ENCODE peak calls at places on chromosomes 6 and 20, in eight cellular contexts. A is right cardiac atrium; D is cardiac muscle cell; X is tibial artery; K is naive thymus-derived CD4-positive, alpha-beta T cell; S is CD4-positive, CD25-positive, alpha-beta regulatory T cell; J is SJSA1; Y is GM23338. Q is an unnamed sample. For H3K4me1 and H3K27me3, the result is how much of the 10 kb centered on the place peaks cover.

GRCh38 chr20:40499416-40499815 is 189.6 kb downstream of the MAFB start:
- DNase-seq in A (no peak), D (no peak), X (no peak), K (no peak), S (no peak), J (no peak), Y (no peak), Q (no peak)

GRCh38 chr6:111712398-111712797 is 106.7 kb upstream of the TRAF3IP2 start:
- DNase-seq in A (no peak), D (peak), X (no peak), K (peak), S (no peak), J (peak), Y (no peak), Q (peak)

GRCh38 chr6:119587537-119587936 is 238.0 kb upstream of the MAN1A1 start:
- DNase-seq in A (no peak), D (no peak), X (no peak), K (no peak), S (no peak), J (no peak), Y (peak), Q (peak)

GRCh38 chr20:4809707-4810106 is 88.0 kb downstream of the PRND start:
- DNase-seq in A (no peak), D (no peak), X (no peak), K (peak), S (no peak), J (no peak), Y (no peak), Q (no peak)

GRCh38 chr6:7419065-7419464 is 29.5 kb downstream of the RIOK1 start:
- DNase-seq in A (no peak), D (no peak), X (no peak), K (no peak), S (no peak), J (no peak), Y (no peak), Q (no peak)

GRCh38 chr20:48686238-48687096 is 141.3 kb downstream of the PREX1 start:
- DNase-seq in A (peak), D (no peak), X (peak), K (no peak), S (no peak), J (no peak), Y (no peak), Q (no peak)

GRCh38 chr20:37880726-37881591 is 22.0 kb upstream of the VSTM2L start:
- DNase-seq in A (peak), D (peak), X (no peak), K (no peak), S (no peak), J (no peak), Y (no peak), Q (no peak)

GRCh38 chr20:63682384-63683139 is 13.9 kb upstream of the TNFRSF6B start:
- DNase-seq in A (peak), D (no peak), X (peak), K (no peak), S (no peak), J (peak), Y (no peak), Q (peak)

GRCh38 chr20:18614244-18614643 is 26.4 kb downstream of the DTD1 start:
- DNase-seq in A (no peak), D (no peak), X (no peak), K (no peak), S (no peak), J (no peak), Y (no peak), Q (no peak)

GRCh38 chr6:103113416-103113815 is 1719.9 kb downstream of the GRIK2 start:
- DNase-seq in A (no peak), D (no peak), X (no peak), K (no peak), S (no peak), J (no peak), Y (no peak), Q (peak)

GRCh38 chr6:53441761-53442160 is 93.0 kb upstream of the ELOVL5 start:
- DNase-seq in A (no peak), D (no peak), X (no peak), K (no peak), S (no peak), J (no peak), Y (no peak), Q (no peak)

GRCh38 chr20:7696311-7696710 is 243.9 kb downstream of the HAO1 start:
- DNase-seq in A (no peak), D (no peak), X (no peak), K (no peak), S (no peak), J (no peak), Y (no peak), Q (peak)

GRCh38 chr6:71544028-71544427 is 255.4 kb downstream of the OGFRL1 start:
- DNase-seq in A (no peak), D (no peak), X (no peak), K (no peak), S (no peak), J (peak), Y (peak), Q (no peak)

GRCh38 chr20:43665466-43666176 is 1.3 kb upstream of the MYBL2 start:
- DNase-seq in A (no peak), D (no peak), X (no peak), K (no peak), S (no peak), J (no peak), Y (no peak), Q (no peak)

GRCh38 chr20:39019805-39020325 is 57.7 kb downstream of the DHX35 start:
- DNase-seq in A (no peak), D (no peak), X (no peak), K (no peak), S (no peak), J (no peak), Y (no peak), Q (peak)

GRCh38 chr6:41836022-41836659 is 48.6 kb downstream of the TOMM6 start:
- DNase-seq in A (no peak), D (peak), X (no peak), K (no peak), S (no peak), J (no peak), Y (no peak), Q (peak)

GRCh38 chr20:63378626-63379025 is 17.5 kb upstream of the CHRNA4 start:
- DNase-seq in A (no peak), D (peak), X (no peak), K (no peak), S (no peak), J (no peak), Y (peak), Q (no peak)

GRCh38 chr20:61835301-61835700 is 230.4 kb downstream of the TAF4 start:
- DNase-seq in A (no peak), D (no peak), X (no peak), K (no peak), S (no peak), J (no peak), Y (no peak), Q (no peak)

DNA sequence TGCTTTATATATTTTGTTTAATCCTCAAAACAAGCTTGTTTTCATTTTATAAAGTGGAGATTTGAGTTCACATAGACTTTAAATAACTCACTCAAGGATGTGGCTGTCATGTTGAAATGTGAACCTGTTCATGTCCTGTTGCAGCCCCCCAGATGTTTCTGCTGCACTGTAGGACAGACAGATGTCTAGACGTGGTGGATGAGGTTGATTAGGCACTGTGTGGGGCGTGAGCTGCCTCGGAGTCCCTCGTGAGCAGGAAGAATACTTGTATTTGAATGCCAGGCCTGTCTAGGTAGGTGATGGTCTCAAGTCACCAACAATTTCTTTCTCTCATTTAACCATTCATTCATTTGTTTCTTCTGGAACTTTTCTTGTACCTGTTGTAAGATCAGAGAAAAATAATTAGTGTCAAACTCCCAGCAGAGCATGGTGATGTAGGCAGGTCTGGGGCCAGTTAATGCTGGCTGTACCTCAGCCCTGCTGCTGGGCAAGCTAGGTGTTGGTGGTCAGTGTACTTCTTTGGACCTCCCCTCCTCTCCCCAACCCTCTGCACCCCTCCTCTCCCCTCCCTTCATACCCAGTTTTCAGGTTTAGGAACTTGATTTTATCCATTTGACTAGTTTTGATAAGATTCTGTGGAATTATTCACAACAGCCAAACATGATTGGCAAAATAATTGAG is 34.0 kb downstream of the AFDN start:
- DNase-seq in A (no peak), D (no peak), X (no peak), K (no peak), S (no peak), J (no peak), Y (no peak), Q (no peak)
- H3K4me1 ChIP-seq in A (under half), D (half or more), X (under half), K (under half), S (under half), J (under half), Y (half or more), Q (under half)

GRCh38 chr6:4672772-4673171 is 103.4 kb upstream of the CDYL start:
- DNase-seq in A (no peak), D (no peak), X (no peak), K (no peak), S (no peak), J (no peak), Y (no peak), Q (no peak)

GRCh38 chr6:4676016-4676415 is 100.2 kb upstream of the CDYL start:
- DNase-seq in A (no peak), D (no peak), X (no peak), K (no peak), S (no peak), J (no peak), Y (no peak), Q (no peak)

GRCh38 chr6:4671587-4672115 is 104.6 kb upstream of the CDYL start:
- DNase-seq in A (no peak), D (no peak), X (no peak), K (no peak), S (no peak), J (no peak), Y (no peak), Q (no peak)

GRCh38 chr6:4675086-4675485 is 101.1 kb upstream of the CDYL start:
- DNase-seq in A (no peak), D (peak), X (no peak), K (no peak), S (no peak), J (no peak), Y (no peak), Q (no peak)

GRCh38 chr6:4673861-4674260 is 102.3 kb upstream of the CDYL start:
- DNase-seq in A (no peak), D (no peak), X (no peak), K (no peak), S (no peak), J (no peak), Y (no peak), Q (no peak)
- H3K27me3 ChIP-seq in A (under half), D (under half), X (under half), K (under half), S (under half), J (under half), Y (under half), Q (under half)

GRCh38 chr6:159692303-159693127 is 526 bp downstream of the SOD2 start:
- DNase-seq in A (peak), D (peak), X (peak), K (peak), S (peak), J (peak), Y (peak), Q (peak)
- H3K4me1 ChIP-seq in A (under half), D (under half), X (under half), K (under half), S (half or more), J (under half), Y (under half), Q (under half)

DNA sequence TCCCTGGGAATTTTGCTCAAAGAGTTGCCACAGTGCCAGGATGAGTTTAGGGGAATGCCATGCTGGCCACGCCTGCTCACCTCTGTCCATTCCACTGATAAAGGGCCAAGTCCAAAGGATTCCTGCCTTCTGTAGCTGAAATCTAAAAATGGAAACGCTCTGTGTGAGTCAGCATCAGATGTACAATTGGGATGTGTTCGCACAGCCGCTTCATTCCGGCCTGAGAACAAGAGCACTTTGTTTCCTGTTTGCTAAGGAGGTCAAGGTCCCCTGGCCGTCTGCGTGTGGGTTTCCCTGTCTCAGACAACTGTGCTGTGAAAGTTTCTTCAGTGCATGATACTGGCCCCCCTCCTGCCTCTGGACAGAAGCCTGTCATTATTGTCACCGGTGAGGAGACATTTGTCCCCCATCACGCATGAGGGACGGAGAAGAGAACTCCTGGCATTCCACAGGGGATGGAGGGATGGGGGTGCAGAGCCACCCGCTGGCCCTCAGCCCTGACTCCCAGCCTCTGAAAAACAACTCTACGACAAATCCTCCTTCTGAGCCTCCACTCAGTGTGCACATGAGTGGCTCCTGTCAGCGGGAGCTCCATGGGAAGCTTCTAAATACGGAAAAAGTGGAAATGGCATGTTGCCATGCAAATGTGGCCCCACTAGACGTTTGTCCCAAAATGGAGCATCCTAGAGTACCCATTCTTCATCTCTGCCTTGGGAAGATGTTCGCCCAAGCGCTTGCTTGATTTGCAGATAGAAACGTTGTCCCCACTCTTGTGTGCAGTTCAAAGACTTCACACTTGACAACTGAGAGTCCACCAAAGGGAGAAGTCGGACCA is 143.5 kb upstream of the AFDN start:
- DNase-seq in A (peak), D (peak), X (no peak), K (no peak), S (no peak), J (peak), Y (no peak), Q (peak)
- H3K27me3 ChIP-seq in A (under half), D (under half), X (under half), K (under half), S (under half), J (under half), Y (under half), Q (under half)

GRCh38 chr6:1547785-1548184 is 61.9 kb upstream of the FOXC1 start:
- DNase-seq in A (no peak), D (no peak), X (no peak), K (no peak), S (no peak), J (no peak), Y (no peak), Q (no peak)
- H3K4me1 ChIP-seq in A (under half), D (under half), X (under half), K (under half), S (under half), J (under half), Y (under half), Q (under half)

DNA sequence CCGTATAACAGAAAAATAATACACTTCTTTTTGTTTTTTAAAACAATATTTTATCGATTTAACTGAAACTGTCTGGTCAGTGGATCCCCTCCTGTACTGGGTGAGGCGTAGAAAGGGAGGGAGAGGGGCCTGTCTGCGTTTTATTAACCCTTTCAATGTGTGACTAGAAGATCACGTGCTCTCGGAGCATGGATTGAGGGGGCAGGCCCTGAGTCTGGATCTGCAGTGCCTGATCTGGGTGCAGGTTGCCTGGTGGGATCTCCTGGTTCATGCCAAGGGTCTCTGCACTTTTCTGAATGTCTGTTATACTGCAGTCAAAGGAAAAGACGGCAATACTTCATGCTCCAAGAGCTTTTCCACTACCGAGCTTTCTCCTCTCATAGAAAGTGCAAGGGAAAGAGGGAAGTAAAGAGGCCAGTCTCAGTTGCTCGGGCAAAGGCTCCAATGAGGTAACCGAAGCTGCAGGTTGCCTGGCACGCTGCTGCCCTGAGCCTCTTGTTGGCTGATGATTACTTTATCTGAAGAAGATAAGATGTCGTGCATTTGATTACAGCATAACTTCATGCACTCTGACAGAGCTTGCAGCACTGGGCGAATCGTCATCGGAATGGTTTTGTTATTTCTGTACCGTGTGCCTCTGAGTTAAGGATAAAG is 167.4 kb upstream of the PMEPA1 start:
- DNase-seq in A (no peak), D (peak), X (no peak), K (no peak), S (no peak), J (no peak), Y (no peak), Q (no peak)
- H3K27me3 ChIP-seq in A (under half), D (under half), X (under half), K (under half), S (under half), J (under half), Y (under half), Q (under half)

Q was measured in mammary epithelial cell.